ENCODE peak calls at places on chromosome 7, in seven cellular contexts. U is HTR-8/SVneo, G is cardiac muscle cell, P is T1000, N is NAMALWA, X is adrenal gland, E is NCI-H1105. K is an unnamed sample.

GRCh38 chr7:95246935-95247370 is 77.4 kb downstream of the PON1 start:
- DNase-seq in U (peak), G (peak), P (peak), N (peak), X (peak), E (peak), K (peak)

GRCh38 chr7:108997479-108997878 is 427.8 kb downstream of the DNAJB9 start:
- DNase-seq in U (no peak), G (no peak), P (no peak), N (no peak), X (no peak), E (no peak), K (no peak)

GRCh38 chr7:132492841-132493445 is 83.3 kb downstream of the PLXNA4 start:
- DNase-seq in U (no peak), G (no peak), P (no peak), N (no peak), X (no peak), E (no peak), K (no peak)

GRCh38 chr7:47153076-47153475 is 428.8 kb downstream of the TNS3 start:
- DNase-seq in U (peak), G (peak), P (peak), N (peak), X (no peak), E (peak), K (no peak)

GRCh38 chr7:42097756-42098155 is 139.3 kb downstream of the GLI3 start:
- DNase-seq in U (no peak), G (peak), P (no peak), N (peak), X (no peak), E (no peak), K (no peak)

GRCh38 chr7:95327356-95327755 is 3.0 kb upstream of the PON1 start:
- DNase-seq in U (no peak), G (peak), P (no peak), N (no peak), X (no peak), E (no peak), K (no peak)

GRCh38 chr7:47610506-47611044 is 28.7 kb upstream of the TNS3 start:
- DNase-seq in U (no peak), G (peak), P (peak), N (no peak), X (no peak), E (no peak), K (no peak)

GRCh38 chr7:41708621-41709358 is 5.9 kb upstream of the INHBA start:
- DNase-seq in U (no peak), G (no peak), P (no peak), N (no peak), X (no peak), E (no peak), K (no peak)

GRCh38 chr7:14855033-14855794 is 47.3 kb downstream of the DGKB start:
- DNase-seq in U (no peak), G (no peak), P (no peak), N (no peak), X (no peak), E (no peak), K (no peak)

K was measured in GDM1.